ENCODE peak calls at places on chromosomes 16 and 17, in five cellular contexts. K, C, Q, J and B are unnamed samples.
A peak's percentile ranks its signal among the peaks of the same experiment; 100 is the strongest.

GRCh38 chr17:57911834-57912673 is 43.2 kb downstream of the CUEDC1 start:
- DNase-seq in K (peak; percentile 94), C (peak; percentile 83), Q (peak; percentile 82), J (peak; percentile 77), B (no peak)

GRCh38 chr16:58563775-58564174 is 48.5 kb downstream of the SETD6 start:
- DNase-seq in K (no peak), C (no peak), Q (no peak), J (no peak), B (no peak)

GRCh38 chr17:63165420-63165819 is 199.4 kb downstream of the TANC2 start:
- DNase-seq in K (no peak), C (no peak), Q (no peak), J (no peak), B (no peak)

GRCh38 chr16:46947900-46948547 is 25.4 kb downstream of the DNAJA2 start:
- DNase-seq in K (no peak), C (no peak), Q (peak; percentile 26), J (peak; percentile 26), B (no peak)

GRCh38 chr16:15981382-15981781 is 32.0 kb downstream of the ABCC1 start:
- DNase-seq in K (no peak), C (no peak), Q (no peak), J (no peak), B (no peak)

GRCh38 chr16:87410530-87410929 is 18.4 kb downstream of the MAP1LC3B start:
- DNase-seq in K (no peak), C (no peak), Q (no peak), J (no peak), B (no peak)

GRCh38 chr17:74011963-74012362 is 191.5 kb upstream of the RPL38 start:
- DNase-seq in K (no peak), C (no peak), Q (no peak), J (no peak), B (no peak)

GRCh38 chr16:81730090-81731051 is 48.7 kb upstream of the PLCG2 start:
- DNase-seq in K (peak; percentile 94), C (peak; percentile 94), Q (peak; percentile 53), J (peak; percentile 80), B (peak; percentile 59)

GRCh38 chr16:71628810-71629209 is 2.8 kb downstream of the MARVELD3 start:
- DNase-seq in K (no peak), C (no peak), Q (peak; percentile 40), J (peak; percentile 35), B (peak; percentile 88)

GRCh38 chr17:44209786-44210341 is 9.6 kb downstream of the UBTF start:
- DNase-seq in K (no peak), C (no peak), Q (peak; percentile 72), J (no peak), B (no peak)

GRCh38 chr17:17666111-17666714 is 15.0 kb upstream of the RAI1 start:
- DNase-seq in K (no peak), C (no peak), Q (peak; percentile 82), J (peak; percentile 81), B (peak; percentile 58)

GRCh38 chr16:84143784-84144199 is 1.2 kb downstream of the HSDL1 start:
- DNase-seq in K (no peak), C (no peak), Q (no peak), J (no peak), B (no peak)

GRCh38 chr17:74123350-74123749 is 80.1 kb upstream of the RPL38 start:
- DNase-seq in K (no peak), C (no peak), Q (peak; percentile 19), J (peak; percentile 32), B (no peak)

GRCh38 chr16:48101069-48101674 is 54.6 kb downstream of the ABCC12 start:
- DNase-seq in K (no peak), C (no peak), Q (peak; percentile 86), J (peak; percentile 23), B (no peak)

GRCh38 chr17:16889088-16889465 is 82.8 kb downstream of the TNFRSF13B start:
- DNase-seq in K (no peak), C (no peak), Q (no peak), J (no peak), B (no peak)

GRCh38 chr17:38605852-38606645 is at the start of gene SRCIN1:
- DNase-seq in K (peak; percentile 87), C (peak; percentile 54), Q (peak; percentile 16), J (peak; percentile 23), B (no peak)

GRCh38 chr16:16183562-16183961 is 39.7 kb downstream of the ABCC6 start:
- DNase-seq in K (no peak), C (no peak), Q (no peak), J (no peak), B (no peak)

GRCh38 chr17:35254107-35254802 is 11.4 kb downstream of the SLFN5 start:
- DNase-seq in K (no peak), C (peak; percentile 75), Q (peak; percentile 91), J (peak; percentile 94), B (peak; percentile 65)

GRCh38 chr17:20280832-20281231 is 186.5 kb downstream of the LGALS9B start:
- DNase-seq in K (no peak), C (no peak), Q (no peak), J (no peak), B (no peak)

GRCh38 chr17:57995076-57995956 is 7.3 kb upstream of the VEZF1 start:
- DNase-seq in K (peak; percentile 77), C (peak; percentile 63), Q (peak; percentile 61), J (peak; percentile 69), B (no peak)

GRCh38 chr17:78889525-78889924 is 13.5 kb downstream of the CEP295NL start:
- DNase-seq in K (no peak), C (no peak), Q (no peak), J (no peak), B (no peak)

GRCh38 chr17:29383687-29384086 is 6.5 kb upstream of the TAOK1 start:
- DNase-seq in K (no peak), C (no peak), Q (peak; percentile 75), J (peak; percentile 27), B (peak; percentile 51)

GRCh38 chr17:8935194-8935593 is 30.3 kb downstream of the PIK3R5 start:
- DNase-seq in K (no peak), C (no peak), Q (peak; percentile 93), J (peak; percentile 7), B (peak; percentile 68)

GRCh38 chr16:57624044-57624688 is 4.3 kb upstream of the ADGRG1 start:
- DNase-seq in K (peak; percentile 5), C (no peak), Q (peak; percentile 61), J (peak; percentile 65), B (peak; percentile 56)

GRCh38 chr17:80256034-80256350 is 4.7 kb upstream of the RNF213 start:
- DNase-seq in K (no peak), C (no peak), Q (no peak), J (no peak), B (no peak)

GRCh38 chr17:37081287-37081686 is 132.5 kb downstream of the AATF start:
- DNase-seq in K (no peak), C (no peak), Q (no peak), J (no peak), B (no peak)

GRCh38 chr17:69326302-69327059 is 452 bp downstream of the ABCA5 start:
- DNase-seq in K (no peak), C (no peak), Q (peak; percentile 76), J (peak; percentile 34), B (peak; percentile 23)

GRCh38 chr16:55008836-55009510 is 78.3 kb downstream of the IRX5 start:
- DNase-seq in K (no peak), C (no peak), Q (no peak), J (no peak), B (no peak)

GRCh38 chr17:73261952-73262675 is 434 bp upstream of the CPSF4L start:
- DNase-seq in K (peak; percentile 35), C (no peak), Q (peak; percentile 71), J (peak; percentile 65), B (no peak)

GRCh38 chr17:29576214-29577008 is 7.9 kb downstream of the TP53I13 start:
- DNase-seq in K (no peak), C (no peak), Q (no peak), J (no peak), B (no peak)

GRCh38 chr16:56734429-56734828 is 4.5 kb downstream of the NUP93 start:
- DNase-seq in K (no peak), C (no peak), Q (no peak), J (peak; percentile 12), B (no peak)

GRCh38 chr16:47375423-47375822 is 85.4 kb downstream of the ITFG1 start:
- DNase-seq in K (no peak), C (no peak), Q (no peak), J (no peak), B (no peak)

GRCh38 chr16:81175325-81175891 is 63.1 kb upstream of the BCO1 start:
- DNase-seq in K (no peak), C (no peak), Q (peak; percentile 53), J (peak; percentile 70), B (peak; percentile 37)

GRCh38 chr16:2842340-2843000 is 12.4 kb downstream of the ZG16B start:
- DNase-seq in K (peak; percentile 87), C (peak; percentile 38), Q (no peak), J (peak; percentile 56), B (no peak)

GRCh38 chr16:54231336-54231735 is 55.3 kb downstream of the IRX3 start:
- DNase-seq in K (no peak), C (no peak), Q (no peak), J (no peak), B (no peak)

GRCh38 chr16:67539271-67539670 is 10.6 kb downstream of the RIPOR1 start:
- DNase-seq in K (no peak), C (no peak), Q (no peak), J (no peak), B (no peak)
- H3K4me1 ChIP-seq in K (no peaks in the 10 kb centered on the region), C (peaks cover 5% of the 10 kb centered on the region), Q (peaks cover 29% of the 10 kb centered on the region), J (peaks cover 8% of the 10 kb centered on the region), B (peaks cover 4% of the 10 kb centered on the region)

GRCh38 chr17:81966343-81967243 is 5.6 kb upstream of the NOTUM start:
- DNase-seq in K (no peak), C (peak; percentile 51), Q (no peak), J (no peak), B (no peak)
- H3K27me3 ChIP-seq in K (no peaks in the 10 kb centered on the region), C (peaks cover 5% of the 10 kb centered on the region), Q (peaks cover 9% of the 10 kb centered on the region), J (peaks cover 15% of the 10 kb centered on the region), B (peaks cover 69% of the 10 kb centered on the region)

DNA sequence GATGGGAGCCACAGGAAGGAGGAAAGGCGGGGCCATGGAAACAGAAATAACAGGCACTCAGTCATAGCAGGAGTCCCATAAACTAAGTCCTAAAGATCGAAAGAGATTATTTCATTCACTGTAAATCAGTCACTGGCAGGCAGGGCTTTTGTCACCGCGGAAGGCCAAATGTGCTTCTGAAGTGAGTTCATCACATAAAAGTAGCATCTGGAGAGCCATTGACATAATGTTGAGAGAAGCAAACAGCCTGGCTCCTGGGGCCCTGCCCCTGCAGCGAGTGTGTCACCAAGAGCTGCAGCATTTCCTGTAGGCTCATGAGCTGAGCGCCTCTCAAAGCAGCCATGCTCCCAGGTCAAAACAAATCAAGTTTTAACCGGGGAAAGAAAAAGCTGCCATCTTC is 476.2 kb downstream of the HAPSTR1 start:
- DNase-seq in K (no peak), C (no peak), Q (no peak), J (no peak), B (no peak)
- H3K4me1 ChIP-seq in K (no peaks in the 10 kb centered on the region), C (no peaks in the 10 kb centered on the region), Q (no peaks in the 10 kb centered on the region), J (no peaks in the 10 kb centered on the region), B (no peaks in the 10 kb centered on the region)

GRCh38 chr17:66971730-66972441 is 7.4 kb downstream of the CACNG4 start:
- DNase-seq in K (no peak), C (no peak), Q (no peak), J (no peak), B (no peak)
- H3K27me3 ChIP-seq in K (no peaks in the 10 kb centered on the region), C (no peaks in the 10 kb centered on the region), Q (peaks cover 4% of the 10 kb centered on the region), J (peaks cover 30% of the 10 kb centered on the region), B (peaks cover 52% of the 10 kb centered on the region)